ENCODE peak calls at places on chromosomes 12 and 14, in eight cellular contexts. Z, C, U, N, K, D, Y and G are unnamed samples.

GRCh38 chr12:52217223-52217622 is 15.8 kb upstream of the KRT7 start:
- DNase-seq in Z (no peak), Y (no peak), U (no peak), D (no peak), C (no peak), N (no peak), K (no peak), G (peak)

GRCh38 chr14:68097727-68098126 is 278.1 kb downstream of the RAD51B start:
- DNase-seq in D (no peak), N (no peak), K (no peak), Z (no peak), U (no peak), Y (no peak), C (no peak), G (no peak)

GRCh38 chr12:64780220-64780530 is 21.0 kb upstream of the GNS start:
- DNase-seq in C (no peak), K (no peak), D (no peak), Y (no peak), U (no peak), N (no peak), Z (no peak), G (no peak)

GRCh38 chr12:89160716-89161123 is 191.6 kb downstream of the DUSP6 start:
- DNase-seq in N (no peak), D (peak), K (no peak), U (peak), C (no peak), Z (no peak), Y (no peak), G (no peak)

GRCh38 chr12:19483727-19484126 is 44.4 kb downstream of the AEBP2 start:
- DNase-seq in C (no peak), Y (no peak), K (no peak), D (no peak), N (no peak), Z (no peak), U (no peak), G (no peak)

GRCh38 chr12:85782711-85783110 is 53.5 kb downstream of the RASSF9 start:
- DNase-seq in U (no peak), D (no peak), Y (no peak), N (no peak), Z (no peak), K (no peak), C (no peak), G (no peak)

GRCh38 chr12:130873825-130874224 is 2.0 kb downstream of the RAN start:
- DNase-seq in D (no peak), Z (no peak), C (no peak), Y (no peak), K (no peak), U (no peak), N (no peak), G (no peak)

GRCh38 chr12:25328082-25328712 is 77.5 kb upstream of the KRAS start:
- DNase-seq in N (no peak), D (peak), U (peak), K (no peak), C (no peak), Y (no peak), Z (no peak), G (no peak)

GRCh38 chr12:122865268-122866231 is 30.3 kb downstream of the HIP1R start:
- DNase-seq in K (no peak), N (no peak), U (no peak), D (no peak), Y (peak), C (no peak), Z (no peak), G (peak)

GRCh38 chr12:10739157-10740118 is 16.3 kb upstream of the YBX3 start:
- DNase-seq in N (no peak), D (no peak), U (peak), C (no peak), Y (no peak), K (no peak), Z (no peak), G (no peak)

GRCh38 chr14:102215071-102215470 is 75.4 kb downstream of the WDR20 start:
- DNase-seq in K (no peak), U (peak), Z (no peak), D (no peak), Y (no peak), N (no peak), C (peak), G (no peak)

GRCh38 chr12:15146585-15146984 is 74.6 kb downstream of the RERG start:
- DNase-seq in U (no peak), K (no peak), D (no peak), N (no peak), Z (no peak), Y (no peak), C (no peak), G (no peak)

GRCh38 chr12:66036317-66036716 is 94.2 kb downstream of the LLPH start:
- DNase-seq in C (no peak), K (no peak), D (peak), Z (no peak), N (no peak), U (peak), Y (no peak), G (peak)

GRCh38 chr14:21263284-21264024 is 5.8 kb downstream of the HNRNPC start:
- DNase-seq in C (no peak), N (no peak), Z (no peak), U (peak), D (peak), Y (no peak), K (no peak), G (no peak)

GRCh38 chr14:70755655-70756054 is 53.7 kb downstream of the MAP3K9 start:
- DNase-seq in K (no peak), Y (no peak), C (no peak), N (no peak), D (peak), U (no peak), Z (no peak), G (no peak)

GRCh38 chr14:57526942-57527341 is 33.3 kb upstream of the CCDC198 start:
- DNase-seq in Y (no peak), Z (no peak), U (no peak), C (no peak), K (no peak), N (no peak), D (no peak), G (peak)

GRCh38 chr14:89625208-89625987 is 208.4 kb upstream of the FOXN3 start:
- DNase-seq in K (no peak), C (peak), U (no peak), N (no peak), Z (no peak), Y (no peak), D (no peak), G (no peak)

GRCh38 chr14:35789651-35790050 is 19.4 kb downstream of the RALGAPA1 start:
- DNase-seq in N (no peak), K (no peak), U (peak), C (no peak), D (no peak), Z (no peak), Y (no peak), G (no peak)

GRCh38 chr14:52003324-52003723 is 14.0 kb downstream of the RTRAF start:
- DNase-seq in D (peak), Z (no peak), Y (no peak), N (no peak), C (no peak), U (no peak), K (no peak), G (no peak)

GRCh38 chr12:113057565-113058485 is 1.3 kb downstream of the DTX1 start:
- DNase-seq in Z (peak), U (no peak), K (no peak), D (no peak), N (no peak), Y (no peak), C (no peak), G (peak)

GRCh38 chr14:81165188-81165587 is 55.6 kb downstream of the GTF2A1 start:
- DNase-seq in Z (no peak), K (no peak), C (no peak), D (no peak), Y (no peak), N (no peak), U (no peak), G (no peak)

GRCh38 chr12:106345739-106346138 is 11.8 kb upstream of the POLR3B start:
- DNase-seq in D (no peak), Z (no peak), C (peak), K (no peak), N (no peak), U (peak), Y (no peak), G (peak)

GRCh38 chr12:62268956-62269355 is 8.8 kb downstream of the USP15 start:
- DNase-seq in D (peak), Y (no peak), C (no peak), Z (no peak), N (no peak), K (no peak), U (peak), G (no peak)

GRCh38 chr12:25526778-25527177 is 26.3 kb downstream of the LMNTD1 start:
- DNase-seq in Y (no peak), N (no peak), D (no peak), C (no peak), K (no peak), U (no peak), Z (no peak), G (no peak)

GRCh38 chr12:80690513-80690912 is 16.9 kb upstream of the MYF6 start:
- DNase-seq in C (no peak), K (no peak), D (no peak), U (no peak), Y (no peak), Z (no peak), N (no peak), G (no peak)

GRCh38 chr14:85527006-85527405 is 2.9 kb upstream of the FLRT2 start:
- DNase-seq in D (peak), C (no peak), Y (no peak), K (no peak), U (peak), Z (no peak), N (no peak), G (no peak)

GRCh38 chr14:105059917-105060565 is 5.2 kb downstream of the GPR132 start:
- DNase-seq in D (no peak), U (no peak), C (no peak), Y (no peak), N (no peak), K (no peak), Z (no peak), G (peak)

GRCh38 chr14:104676694-104677505 is 12.5 kb upstream of the INF2 start:
- DNase-seq in D (no peak), C (no peak), K (no peak), N (no peak), Y (no peak), U (no peak), Z (peak), G (no peak)

GRCh38 chr12:120713861-120714482 is 3.7 kb downstream of the UNC119B start:
- DNase-seq in N (peak), Y (peak), D (peak), U (peak), K (peak), Z (peak), C (peak), G (peak)

GRCh38 chr14:100408350-100409015 is 85.3 kb downstream of the SLC25A47 start:
- DNase-seq in D (no peak), C (no peak), N (no peak), K (no peak), Y (no peak), Z (no peak), U (peak), G (no peak)